ENCODE peak calls at places on chromosomes 3 and 15, in seven cellular contexts. S is heart left ventricle, A is uterus, E is adrenal gland, L is IMR-90, H is A549, T is ovary. K is an unnamed sample.

GRCh38 chr3:127170794-127171193 is 22.1 kb upstream of the PRR23E start:
- DNase-seq in S (no peak), A (no peak), E (no peak), L (peak), H (peak), T (no peak), K (peak)

GRCh38 chr3:127674793-127675189 is 2.0 kb downstream of the ABTB1 start:
- DNase-seq in S (peak), A (no peak), E (peak), L (no peak), H (no peak), T (peak), K (no peak)

GRCh38 chr15:71743861-71744382 is 66.4 kb upstream of the NR2E3 start:
- DNase-seq in S (no peak), A (peak), E (peak), L (peak), H (peak), T (peak), K (no peak)

GRCh38 chr3:22585504-22585903 is 617.6 kb upstream of the UBE2E2 start:
- DNase-seq in S (no peak), A (no peak), E (no peak), L (peak), H (no peak), T (no peak), K (no peak)

GRCh38 chr3:138493804-138494606 is 59.6 kb downstream of the ESYT3 start:
- DNase-seq in S (no peak), A (no peak), E (no peak), L (peak), H (peak), T (no peak), K (peak)

GRCh38 chr3:186411994-186412393 is 50.0 kb upstream of the DGKG start:
- DNase-seq in S (no peak), A (no peak), E (no peak), L (no peak), H (no peak), T (no peak), K (no peak)

GRCh38 chr3:127809211-127809610 is 13.1 kb downstream of the MGLL start:
- DNase-seq in S (no peak), A (no peak), E (no peak), L (no peak), H (no peak), T (no peak), K (no peak)

GRCh38 chr15:73931441-73931840 is 5.2 kb downstream of the LOXL1 start:
- DNase-seq in S (peak), A (peak), E (no peak), L (no peak), H (no peak), T (no peak), K (no peak)

GRCh38 chr15:32803631-32804030 is 85.8 kb downstream of the GREM1 start:
- DNase-seq in S (no peak), A (no peak), E (no peak), L (peak), H (peak), T (no peak), K (no peak)

GRCh38 chr15:55494927-55495326 is 13.1 kb downstream of the DNAAF4 start:
- DNase-seq in S (no peak), A (no peak), E (no peak), L (no peak), H (no peak), T (no peak), K (no peak)

GRCh38 chr3:188157971-188158370 is 4.0 kb downstream of the LPP start:
- DNase-seq in S (no peak), A (no peak), E (no peak), L (no peak), H (no peak), T (no peak), K (no peak)

GRCh38 chr3:54837964-54838363 is 89.9 kb downstream of the LRTM1 start:
- DNase-seq in S (no peak), A (no peak), E (no peak), L (peak), H (no peak), T (no peak), K (no peak)

GRCh38 chr15:91562698-91563097 is 290.8 kb upstream of the SLCO3A1 start:
- DNase-seq in S (no peak), A (no peak), E (no peak), L (no peak), H (no peak), T (no peak), K (no peak)

GRCh38 chr3:112531358-112531781 is 30.4 kb downstream of the ATG3 start:
- DNase-seq in S (no peak), A (no peak), E (no peak), L (peak), H (peak), T (no peak), K (no peak)

GRCh38 chr3:169637731-169638130 is 25.8 kb downstream of the MECOM start:
- DNase-seq in S (no peak), A (no peak), E (no peak), L (no peak), H (no peak), T (no peak), K (no peak)

GRCh38 chr3:183488343-183488742 is 59.9 kb upstream of the MCF2L2 start:
- DNase-seq in S (no peak), A (no peak), E (no peak), L (no peak), H (no peak), T (no peak), K (no peak)

GRCh38 chr3:62833538-62833937 is 41.7 kb downstream of the CADPS start:
- DNase-seq in S (no peak), A (no peak), E (no peak), L (no peak), H (peak), T (no peak), K (no peak)

GRCh38 chr3:190117995-190118394 is 2.7 kb downstream of the P3H2 start:
- DNase-seq in S (no peak), A (no peak), E (no peak), L (peak), H (no peak), T (no peak), K (peak)

GRCh38 chr3:73868688-73869315 is 244.1 kb upstream of the PDZRN3 start:
- DNase-seq in S (no peak), A (no peak), E (peak), L (peak), H (peak), T (peak), K (peak)

GRCh38 chr3:9686703-9687102 is 16.9 kb upstream of the CPNE9 start:
- DNase-seq in S (no peak), A (no peak), E (peak), L (no peak), H (no peak), T (no peak), K (no peak)

GRCh38 chr15:74878273-74878672 is 5.1 kb upstream of the SCAMP2 start:
- DNase-seq in S (no peak), A (no peak), E (no peak), L (no peak), H (no peak), T (no peak), K (no peak)

GRCh38 chr3:16315623-16316022 is 50.6 kb downstream of the OXNAD1 start:
- DNase-seq in S (no peak), A (no peak), E (no peak), L (no peak), H (no peak), T (no peak), K (no peak)

GRCh38 chr3:147008886-147009285 is 397.5 kb downstream of the ZIC4 start:
- DNase-seq in S (no peak), A (no peak), E (no peak), L (no peak), H (no peak), T (no peak), K (no peak)

GRCh38 chr15:88476635-88477038 is 9.1 kb downstream of the MRPS11 start:
- DNase-seq in S (no peak), A (peak), E (peak), L (peak), H (peak), T (peak), K (peak)

GRCh38 chr3:5110307-5110706 is 11.8 kb upstream of the ARL8B start:
- DNase-seq in S (no peak), A (no peak), E (no peak), L (no peak), H (peak), T (no peak), K (no peak)

GRCh38 chr15:90101969-90102890 is at the start of gene IDH2:
- DNase-seq in S (peak), A (peak), E (peak), L (peak), H (peak), T (peak), K (peak)

GRCh38 chr15:50463423-50464358 is 39.5 kb downstream of the USP8 start:
- DNase-seq in S (no peak), A (no peak), E (no peak), L (peak), H (no peak), T (no peak), K (no peak)

GRCh38 chr3:12454076-12454807 is 30.0 kb upstream of the TSEN2 start:
- DNase-seq in S (no peak), A (no peak), E (no peak), L (peak), H (no peak), T (no peak), K (peak)

GRCh38 chr3:48928679-48929078 is 10.0 kb downstream of the ARIH2 start:
- DNase-seq in S (no peak), A (no peak), E (no peak), L (peak), H (no peak), T (no peak), K (no peak)

GRCh38 chr3:48409291-48410201 is 20.3 kb downstream of the PLXNB1 start:
- DNase-seq in S (peak), A (peak), E (peak), L (no peak), H (no peak), T (peak), K (no peak)

GRCh38 chr3:138479355-138479964 is 45.0 kb downstream of the ESYT3 start:
- DNase-seq in S (no peak), A (no peak), E (no peak), L (peak), H (peak), T (no peak), K (no peak)

GRCh38 chr3:107990926-107991325 is 99.9 kb downstream of the CD47 start:
- DNase-seq in S (no peak), A (no peak), E (no peak), L (no peak), H (no peak), T (no peak), K (no peak)

GRCh38 chr15:101497484-101498034 is 8.1 kb upstream of the PCSK6 start:
- DNase-seq in S (no peak), A (no peak), E (no peak), L (no peak), H (no peak), T (no peak), K (no peak)

GRCh38 chr3:142808103-142808917 is 80.6 kb downstream of the PCOLCE2 start:
- DNase-seq in S (no peak), A (no peak), E (no peak), L (peak), H (peak), T (no peak), K (peak)

GRCh38 chr3:64930891-64931290 is 243.1 kb upstream of the ADAMTS9 start:
- DNase-seq in S (no peak), A (no peak), E (no peak), L (no peak), H (no peak), T (no peak), K (no peak)

GRCh38 chr3:98110191-98110908 is 20.2 kb upstream of the OR5H1 start:
- DNase-seq in S (no peak), A (no peak), E (no peak), L (no peak), H (no peak), T (no peak), K (no peak)

GRCh38 chr3:46406786-46407611 is at the start of the genes CCR5AS and CCRL2:
- DNase-seq in S (no peak), A (peak), E (peak), L (peak), H (no peak), T (no peak), K (peak)

GRCh38 chr3:36992806-36993325 is at the start of gene EPM2AIP1:
- DNase-seq in S (peak), A (no peak), E (peak), L (no peak), H (no peak), T (no peak), K (peak)

GRCh38 chr3:171770689-171771620 is 39.3 kb downstream of the PLD1 start:
- DNase-seq in S (no peak), A (no peak), E (peak), L (peak), H (peak), T (peak), K (peak)
- TF ChIP-seq POLR2A in S (peak), A (peak), E (peak), L (no peak), H (no peak), T (peak), K (no peak)

GRCh38 chr15:40807028-40807887 is at the start of the genes DNAJC17 and ZFYVE19:
- DNase-seq in S (peak), A (peak), E (peak), L (peak), H (peak), T (peak), K (peak)
- TF ChIP-seq POLR2A in S (peak), A (peak), E (peak), L (peak), H (peak), T (no peak), K (peak)

DNA sequence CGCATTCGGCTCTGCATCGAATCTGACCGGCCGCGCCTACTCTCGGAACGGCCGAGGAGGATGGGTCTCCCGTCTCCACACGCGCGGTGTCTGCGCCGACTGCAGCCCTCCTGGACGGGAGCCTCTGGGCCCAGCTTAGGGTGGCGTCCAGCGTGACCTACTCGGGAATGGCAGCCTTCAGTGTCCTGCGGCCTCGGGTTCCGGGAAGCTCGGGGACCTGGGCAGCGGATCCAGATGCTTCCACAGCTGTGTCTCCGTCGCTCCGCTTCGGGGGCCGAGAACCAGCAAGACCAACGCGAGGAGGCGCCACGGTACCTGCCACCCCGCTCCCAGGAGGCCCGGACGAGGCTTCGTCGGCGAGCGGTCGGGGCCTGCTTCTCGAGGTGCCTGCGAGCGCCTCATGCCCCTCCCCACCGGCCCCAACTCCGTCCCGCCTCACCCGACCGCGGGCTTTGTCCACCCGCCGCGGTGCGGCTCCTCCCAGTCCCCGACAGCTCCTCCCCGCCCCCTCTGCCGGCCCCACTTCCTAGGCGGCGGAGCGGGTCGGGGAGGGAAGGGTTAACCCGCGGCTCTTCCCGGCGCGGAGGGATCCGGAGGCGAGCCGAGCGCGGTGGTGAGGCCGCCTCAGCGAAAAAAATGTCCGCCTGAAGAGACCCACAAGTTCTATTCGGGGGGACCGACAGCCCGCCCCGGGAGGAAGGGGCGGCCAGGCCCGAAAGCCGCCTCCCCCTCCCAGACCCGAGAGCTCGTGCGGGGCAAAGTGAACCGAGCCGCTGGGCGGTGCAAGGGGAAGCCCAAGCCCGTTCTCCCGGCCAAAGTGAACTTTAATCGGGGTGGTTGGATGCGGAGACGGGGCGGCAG is at the start of gene TCF12:
- DNase-seq in S (peak), A (peak), E (peak), L (peak), H (peak), T (peak), K (peak)
- TF ChIP-seq POLR2A in S (peak), A (peak), E (peak), L (peak), H (peak), T (peak), K (peak)

GRCh38 chr3:172098698-172099494 is 59.5 kb downstream of the FNDC3B start:
- DNase-seq in S (no peak), A (no peak), E (no peak), L (no peak), H (no peak), T (no peak), K (no peak)
- TF ChIP-seq POLR2A in S (no peak), A (no peak), E (no peak), L (no peak), H (no peak), T (no peak), K (no peak)

GRCh38 chr3:121545564-121546455 is at the start of gene POLQ:
- DNase-seq in S (peak), A (peak), E (peak), L (peak), H (peak), T (peak), K (peak)
- TF ChIP-seq POLR2A in S (no peak), A (no peak), E (peak), L (peak), H (peak), T (no peak), K (peak)

DNA sequence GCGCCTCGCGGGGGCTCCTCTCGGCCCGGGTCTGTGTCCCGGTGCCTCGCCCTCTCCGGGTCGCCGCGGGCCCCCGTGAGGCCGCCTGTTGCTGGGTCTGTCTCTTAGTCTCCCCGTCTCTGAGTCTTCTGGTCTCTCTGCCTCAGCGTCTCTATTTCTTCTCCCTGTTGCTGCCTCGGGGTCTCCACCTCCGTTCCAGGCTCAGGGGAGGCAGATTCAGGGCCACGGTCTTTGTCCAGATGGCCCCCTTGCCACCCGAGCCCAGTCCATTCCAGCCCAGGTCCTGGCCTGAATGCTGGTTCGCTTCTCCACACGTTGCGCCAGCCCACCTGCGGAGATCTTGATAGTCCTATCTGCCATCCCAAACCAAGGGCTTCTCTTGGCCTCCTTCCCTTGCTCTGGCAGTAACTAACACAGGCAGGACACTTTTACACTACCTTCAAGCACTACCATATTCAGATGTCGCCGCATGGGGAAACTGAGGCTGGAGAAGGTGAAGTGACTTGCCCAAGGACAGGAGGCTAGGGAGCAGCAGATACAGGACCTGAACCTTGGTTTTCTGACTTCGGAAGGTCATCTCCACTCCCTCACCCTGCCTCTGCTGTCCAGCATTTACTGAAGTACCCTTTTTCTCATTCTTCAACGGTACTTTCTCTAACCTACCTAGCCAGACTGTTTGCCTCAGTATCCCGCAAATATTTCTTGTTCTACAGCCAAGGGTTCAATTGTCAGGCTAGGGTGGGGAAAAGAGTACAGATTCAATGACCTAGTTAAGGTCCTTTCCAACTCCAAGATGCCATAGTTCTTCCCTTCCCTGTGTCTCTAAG is 616 bp upstream of the IGDCC4 start:
- DNase-seq in S (no peak), A (no peak), E (no peak), L (no peak), H (no peak), T (no peak), K (no peak)
- TF ChIP-seq POLR2A in S (no peak), A (no peak), E (no peak), L (no peak), H (no peak), T (no peak), K (no peak)

GRCh38 chr3:122679085-122679466 is 1.6 kb upstream of the PARP14 start:
- DNase-seq in S (peak), A (peak), E (peak), L (peak), H (peak), T (peak), K (peak)

GRCh38 chr3:122682016-122682374 is 1.4 kb downstream of the PARP14 start:
- DNase-seq in S (no peak), A (no peak), E (no peak), L (no peak), H (no peak), T (no peak), K (no peak)

GRCh38 chr3:122679467-122680291 is 960 bp upstream of the PARP14 start:
- DNase-seq in S (no peak), A (peak), E (peak), L (peak), H (peak), T (peak), K (peak)

GRCh38 chr3:122681294-122682015 is 816 bp downstream of the PARP14 start:
- DNase-seq in S (no peak), A (peak), E (no peak), L (no peak), H (no peak), T (peak), K (no peak)

DNA sequence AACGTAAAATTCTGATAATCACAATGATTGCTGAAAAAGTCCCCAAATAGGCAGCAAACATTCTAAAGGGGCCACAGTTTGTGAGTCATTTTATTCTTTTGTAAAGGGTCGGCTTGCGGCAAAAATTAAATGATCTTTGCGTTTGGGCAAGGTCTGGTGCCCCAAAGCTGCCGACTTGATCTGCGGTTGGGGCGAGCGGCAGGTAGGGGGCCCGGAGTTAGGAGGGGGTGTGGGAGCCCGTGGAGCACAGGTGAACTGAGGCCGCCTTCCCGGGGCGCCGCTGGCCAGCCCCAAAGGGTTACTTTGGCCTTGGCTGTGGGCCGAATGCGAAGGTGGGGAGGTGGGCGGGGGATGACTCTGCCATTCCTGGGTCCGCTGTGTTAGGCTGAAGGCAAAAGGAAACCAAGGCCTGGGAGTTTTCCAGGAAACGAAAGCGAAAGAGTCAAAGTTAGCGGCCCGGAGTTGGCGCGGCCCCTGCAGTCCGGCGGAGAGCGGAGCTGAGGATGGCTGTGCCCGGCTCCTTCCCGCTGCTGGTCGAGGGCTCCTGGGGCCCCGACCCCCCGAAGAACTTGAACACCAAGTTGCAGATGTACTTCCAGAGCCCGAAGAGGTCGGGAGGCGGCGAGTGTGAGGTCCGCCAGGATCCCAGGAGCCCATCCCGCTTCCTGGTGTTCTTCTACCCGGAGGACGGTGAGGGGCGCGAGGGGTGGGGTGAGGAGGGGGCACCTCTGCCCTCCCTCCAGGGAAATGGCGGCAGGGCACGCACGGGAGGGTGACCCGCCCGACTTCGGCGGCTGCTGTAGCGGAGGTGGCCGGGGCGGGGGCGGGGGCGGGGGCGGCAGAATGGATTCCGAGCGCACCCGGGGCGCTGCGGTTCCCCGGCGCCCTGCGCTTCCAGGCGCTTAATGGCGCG is at the start of gene PARP14:
- DNase-seq in S (peak), A (peak), E (peak), L (peak), H (peak), T (peak), K (peak)
- TF ChIP-seq POLR2A in S (peak), A (peak), E (peak), L (peak), H (peak), T (peak), K (peak)

GRCh38 chr3:194112120-194113106 is 23.5 kb upstream of the HES1 start:
- DNase-seq in S (no peak), A (no peak), E (no peak), L (no peak), H (peak), T (no peak), K (no peak)
- TF ChIP-seq POLR2A in S (no peak), A (no peak), E (no peak), L (no peak), H (no peak), T (no peak), K (no peak)